ENCODE peak calls at places on chromosomes 12 and 14, in eight cellular contexts. One of them, this sample, is unnamed. For H3K27me3, the result is how much of the 10 kb centered on the place peaks cover.

GRCh38 chr14:76954371-76954770 is 74.1 kb downstream of the IRF2BPL start:
- DNase-seq in cardiac muscle cell: no peak
- DNase-seq in transverse colon: no peak
- DNase-seq in esophagus squamous epithelium: no peak
- DNase-seq in lower lobe of right lung: no peak
- DNase-seq in uterus: no peak
- DNase-seq in IMR-90: no peak
- DNase-seq in heart right ventricle: no peak
- DNase-seq in this sample: no peak

GRCh38 chr12:104526751-104527150 is 70.0 kb downstream of the CHST11 start:
- DNase-seq in cardiac muscle cell: no peak
- DNase-seq in transverse colon: no peak
- DNase-seq in esophagus squamous epithelium: no peak
- DNase-seq in lower lobe of right lung: no peak
- DNase-seq in uterus: no peak
- DNase-seq in IMR-90: no peak
- DNase-seq in heart right ventricle: no peak
- DNase-seq in this sample: no peak

GRCh38 chr12:109720152-109720855 is 6.7 kb downstream of the FAM222A start:
- DNase-seq in cardiac muscle cell: no peak
- DNase-seq in transverse colon: no peak
- DNase-seq in esophagus squamous epithelium: no peak
- DNase-seq in lower lobe of right lung: no peak
- DNase-seq in uterus: no peak
- DNase-seq in IMR-90: no peak
- DNase-seq in heart right ventricle: peak
- DNase-seq in this sample: no peak

GRCh38 chr14:85280074-85280473 is 249.9 kb upstream of the FLRT2 start:
- DNase-seq in cardiac muscle cell: no peak
- DNase-seq in transverse colon: no peak
- DNase-seq in esophagus squamous epithelium: no peak
- DNase-seq in lower lobe of right lung: no peak
- DNase-seq in uterus: no peak
- DNase-seq in IMR-90: peak
- DNase-seq in heart right ventricle: no peak
- DNase-seq in this sample: peak

GRCh38 chr12:94148841-94149780 is 734 bp downstream of the PLXNC1 start:
- DNase-seq in cardiac muscle cell: peak
- DNase-seq in transverse colon: peak
- DNase-seq in esophagus squamous epithelium: no peak
- DNase-seq in lower lobe of right lung: peak
- DNase-seq in uterus: peak
- DNase-seq in IMR-90: peak
- DNase-seq in heart right ventricle: peak
- DNase-seq in this sample: no peak

GRCh38 chr12:30823140-30823669 is 68.5 kb upstream of the CAPRIN2 start:
- DNase-seq in cardiac muscle cell: peak
- DNase-seq in transverse colon: peak
- DNase-seq in esophagus squamous epithelium: no peak
- DNase-seq in lower lobe of right lung: peak
- DNase-seq in uterus: peak
- DNase-seq in IMR-90: no peak
- DNase-seq in heart right ventricle: peak
- DNase-seq in this sample: no peak

GRCh38 chr12:62543741-62544140 is 77.1 kb downstream of the MON2 start:
- DNase-seq in cardiac muscle cell: no peak
- DNase-seq in transverse colon: no peak
- DNase-seq in esophagus squamous epithelium: no peak
- DNase-seq in lower lobe of right lung: no peak
- DNase-seq in uterus: no peak
- DNase-seq in IMR-90: no peak
- DNase-seq in heart right ventricle: no peak
- DNase-seq in this sample: no peak

GRCh38 chr12:45192041-45192695 is 23.7 kb upstream of the ANO6 start:
- DNase-seq in cardiac muscle cell: peak
- DNase-seq in transverse colon: no peak
- DNase-seq in esophagus squamous epithelium: no peak
- DNase-seq in lower lobe of right lung: no peak
- DNase-seq in uterus: no peak
- DNase-seq in IMR-90: peak
- DNase-seq in heart right ventricle: no peak
- DNase-seq in this sample: peak

GRCh38 chr12:131903270-131904255 is 9.1 kb downstream of the ULK1 start:
- DNase-seq in cardiac muscle cell: no peak
- DNase-seq in transverse colon: no peak
- DNase-seq in esophagus squamous epithelium: no peak
- DNase-seq in lower lobe of right lung: no peak
- DNase-seq in uterus: no peak
- DNase-seq in IMR-90: no peak
- DNase-seq in heart right ventricle: peak
- DNase-seq in this sample: no peak

GRCh38 chr12:58540480-58541299 is 379.6 kb downstream of the LRIG3 start:
- DNase-seq in cardiac muscle cell: peak
- DNase-seq in transverse colon: peak
- DNase-seq in esophagus squamous epithelium: no peak
- DNase-seq in lower lobe of right lung: peak
- DNase-seq in uterus: peak
- DNase-seq in IMR-90: peak
- DNase-seq in heart right ventricle: peak
- DNase-seq in this sample: peak

GRCh38 chr14:52031781-52032180 is 37.1 kb downstream of the NID2 start:
- DNase-seq in cardiac muscle cell: peak
- DNase-seq in transverse colon: no peak
- DNase-seq in esophagus squamous epithelium: no peak
- DNase-seq in lower lobe of right lung: no peak
- DNase-seq in uterus: peak
- DNase-seq in IMR-90: peak
- DNase-seq in heart right ventricle: peak
- DNase-seq in this sample: no peak

GRCh38 chr14:52906141-52906601 is 44.7 kb downstream of the FERMT2 start:
- DNase-seq in cardiac muscle cell: peak
- DNase-seq in transverse colon: no peak
- DNase-seq in esophagus squamous epithelium: no peak
- DNase-seq in lower lobe of right lung: no peak
- DNase-seq in uterus: no peak
- DNase-seq in IMR-90: peak
- DNase-seq in heart right ventricle: no peak
- DNase-seq in this sample: peak

GRCh38 chr14:89422952-89423345 is 5.9 kb upstream of the FOXN3 start:
- DNase-seq in cardiac muscle cell: no peak
- DNase-seq in transverse colon: no peak
- DNase-seq in esophagus squamous epithelium: no peak
- DNase-seq in lower lobe of right lung: no peak
- DNase-seq in uterus: no peak
- DNase-seq in IMR-90: no peak
- DNase-seq in heart right ventricle: no peak
- DNase-seq in this sample: no peak

GRCh38 chr12:21428241-21428640 is 9.2 kb upstream of the PYROXD1 start:
- DNase-seq in cardiac muscle cell: no peak
- DNase-seq in transverse colon: no peak
- DNase-seq in esophagus squamous epithelium: no peak
- DNase-seq in lower lobe of right lung: no peak
- DNase-seq in uterus: no peak
- DNase-seq in IMR-90: peak
- DNase-seq in heart right ventricle: no peak
- DNase-seq in this sample: no peak

GRCh38 chr12:14239935-14240872 is 125.3 kb upstream of the ATF7IP start:
- DNase-seq in cardiac muscle cell: no peak
- DNase-seq in transverse colon: peak
- DNase-seq in esophagus squamous epithelium: no peak
- DNase-seq in lower lobe of right lung: peak
- DNase-seq in uterus: no peak
- DNase-seq in IMR-90: no peak
- DNase-seq in heart right ventricle: no peak
- DNase-seq in this sample: peak

GRCh38 chr14:47332099-47332498 is 343.3 kb downstream of the MDGA2 start:
- DNase-seq in cardiac muscle cell: no peak
- DNase-seq in transverse colon: no peak
- DNase-seq in esophagus squamous epithelium: no peak
- DNase-seq in lower lobe of right lung: no peak
- DNase-seq in uterus: no peak
- DNase-seq in IMR-90: no peak
- DNase-seq in heart right ventricle: no peak
- DNase-seq in this sample: no peak

DNA sequence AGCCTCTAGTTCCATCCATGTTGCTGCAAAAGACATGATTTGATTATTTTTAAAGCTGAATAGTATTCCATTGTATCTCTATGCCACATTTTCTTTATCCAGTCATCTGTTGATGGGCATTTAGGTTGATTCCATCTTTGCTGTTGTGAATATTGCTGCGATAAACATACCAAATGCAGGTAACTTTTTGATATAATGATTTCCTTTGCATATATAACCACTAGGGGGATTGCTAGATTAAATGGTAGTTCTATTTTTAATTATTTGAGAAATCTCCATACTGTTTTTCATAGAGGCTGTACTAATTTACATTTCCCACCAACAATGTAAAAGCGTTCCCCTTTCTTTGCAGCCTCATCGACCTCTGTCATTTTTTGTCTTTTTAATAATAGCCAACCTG is 342.5 kb downstream of the MDGA2 start:
- DNase-seq in cardiac muscle cell: no peak
- DNase-seq in transverse colon: no peak
- DNase-seq in esophagus squamous epithelium: no peak
- DNase-seq in lower lobe of right lung: no peak
- DNase-seq in uterus: no peak
- DNase-seq in IMR-90: no peak
- DNase-seq in heart right ventricle: no peak
- DNase-seq in this sample: no peak
- TF ChIP-seq CTCF in cardiac muscle cell: no peak
- TF ChIP-seq CTCF in transverse colon: no peak
- TF ChIP-seq CTCF in esophagus squamous epithelium: no peak
- TF ChIP-seq CTCF in lower lobe of right lung: no peak
- TF ChIP-seq CTCF in uterus: no peak
- TF ChIP-seq CTCF in IMR-90: no peak
- TF ChIP-seq CTCF in heart right ventricle: no peak
- TF ChIP-seq CTCF in this sample: no peak

GRCh38 chr12:57042695-57043094 is 7.2 kb downstream of the MYO1A start:
- DNase-seq in cardiac muscle cell: no peak
- DNase-seq in transverse colon: no peak
- DNase-seq in esophagus squamous epithelium: no peak
- DNase-seq in lower lobe of right lung: no peak
- DNase-seq in uterus: no peak
- DNase-seq in IMR-90: no peak
- DNase-seq in heart right ventricle: no peak
- DNase-seq in this sample: no peak
- H3K27me3 ChIP-seq in cardiac muscle cell: under half
- H3K27me3 ChIP-seq in transverse colon: under half
- H3K27me3 ChIP-seq in esophagus squamous epithelium: under half
- H3K27me3 ChIP-seq in lower lobe of right lung: under half
- H3K27me3 ChIP-seq in uterus: under half
- H3K27me3 ChIP-seq in IMR-90: half or more
- H3K27me3 ChIP-seq in heart right ventricle: under half
- H3K27me3 ChIP-seq in this sample: under half

DNA sequence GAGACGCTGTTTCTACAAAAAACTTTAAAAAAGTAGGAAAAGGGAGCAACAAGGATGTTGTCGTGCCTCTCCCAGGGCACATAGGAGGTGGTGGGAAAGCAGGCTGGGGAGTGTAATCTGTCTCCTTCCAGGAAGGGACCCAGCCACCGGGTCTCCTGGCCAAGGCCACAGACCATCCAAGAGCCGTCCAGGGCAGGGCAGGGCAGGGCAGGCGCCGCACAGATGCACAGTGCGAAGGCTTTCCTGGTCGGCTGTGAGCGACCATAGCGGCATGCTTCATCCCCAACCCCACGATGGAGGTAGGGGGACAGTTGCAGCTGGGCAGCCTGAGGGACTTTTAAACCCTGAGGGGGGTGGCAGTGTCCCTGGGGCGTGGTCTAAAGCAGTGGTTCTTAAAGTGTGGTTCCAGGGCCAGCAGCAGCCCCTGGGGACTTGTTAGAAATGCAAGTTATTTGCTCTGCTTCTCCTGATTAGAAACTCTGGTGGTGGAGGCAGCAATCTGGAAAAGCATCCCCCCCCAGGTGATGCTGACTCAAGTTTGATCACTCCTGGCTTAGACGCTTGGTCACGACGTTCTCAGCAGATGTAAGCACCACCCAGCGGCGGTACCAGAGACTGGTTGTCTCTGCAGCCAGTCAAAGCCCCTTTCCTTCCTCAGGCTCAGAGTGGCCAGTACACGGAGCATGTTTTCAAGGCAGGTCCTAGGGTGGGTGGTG is 197.4 kb upstream of the PRMT8 start:
- DNase-seq in cardiac muscle cell: peak
- DNase-seq in transverse colon: no peak
- DNase-seq in esophagus squamous epithelium: no peak
- DNase-seq in lower lobe of right lung: no peak
- DNase-seq in uterus: no peak
- DNase-seq in IMR-90: peak
- DNase-seq in heart right ventricle: no peak
- DNase-seq in this sample: peak
- TF ChIP-seq CTCF in cardiac muscle cell: peak
- TF ChIP-seq CTCF in transverse colon: no peak
- TF ChIP-seq CTCF in esophagus squamous epithelium: no peak
- TF ChIP-seq CTCF in lower lobe of right lung: no peak
- TF ChIP-seq CTCF in uterus: no peak
- TF ChIP-seq CTCF in IMR-90: no peak
- TF ChIP-seq CTCF in heart right ventricle: no peak
- TF ChIP-seq CTCF in this sample: peak

GRCh38 chr14:55754471-55754870 is 174.5 kb downstream of the KTN1 start:
- DNase-seq in cardiac muscle cell: no peak
- DNase-seq in transverse colon: no peak
- DNase-seq in esophagus squamous epithelium: no peak
- DNase-seq in lower lobe of right lung: no peak
- DNase-seq in uterus: no peak
- DNase-seq in IMR-90: no peak
- DNase-seq in heart right ventricle: no peak
- DNase-seq in this sample: peak

GRCh38 chr14:55754871-55755270 is 174.9 kb downstream of the KTN1 start:
- DNase-seq in cardiac muscle cell: no peak
- DNase-seq in transverse colon: no peak
- DNase-seq in esophagus squamous epithelium: no peak
- DNase-seq in lower lobe of right lung: no peak
- DNase-seq in uterus: no peak
- DNase-seq in IMR-90: no peak
- DNase-seq in heart right ventricle: no peak
- DNase-seq in this sample: no peak

GRCh38 chr14:55752580-55753365 is 172.8 kb downstream of the KTN1 start:
- DNase-seq in cardiac muscle cell: peak
- DNase-seq in transverse colon: peak
- DNase-seq in esophagus squamous epithelium: no peak
- DNase-seq in lower lobe of right lung: peak
- DNase-seq in uterus: no peak
- DNase-seq in IMR-90: peak
- DNase-seq in heart right ventricle: no peak
- DNase-seq in this sample: peak

GRCh38 chr14:55756563-55756962 is 176.6 kb downstream of the KTN1 start:
- DNase-seq in cardiac muscle cell: no peak
- DNase-seq in transverse colon: no peak
- DNase-seq in esophagus squamous epithelium: no peak
- DNase-seq in lower lobe of right lung: no peak
- DNase-seq in uterus: no peak
- DNase-seq in IMR-90: no peak
- DNase-seq in heart right ventricle: no peak
- DNase-seq in this sample: no peak

DNA sequence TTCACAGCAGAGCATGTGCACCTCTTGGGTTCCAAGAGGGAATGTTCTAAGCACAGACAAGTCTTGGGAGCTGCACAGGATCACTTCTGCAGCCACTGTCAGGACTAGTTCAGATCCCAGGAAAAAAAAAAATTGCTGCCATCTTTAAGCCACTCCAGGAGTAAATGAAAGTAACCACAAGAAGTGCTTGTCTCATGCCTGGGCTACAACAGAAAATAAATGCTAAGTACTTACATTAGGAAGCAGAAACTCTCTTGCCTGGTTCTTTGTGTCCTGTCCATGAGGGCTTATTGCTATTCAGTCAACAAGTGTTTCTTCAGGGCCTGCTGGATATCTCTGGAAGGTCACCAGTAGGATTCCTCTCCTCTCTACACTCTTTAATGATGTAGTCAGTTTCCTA is 176.1 kb downstream of the KTN1 start:
- DNase-seq in cardiac muscle cell: no peak
- DNase-seq in transverse colon: no peak
- DNase-seq in esophagus squamous epithelium: no peak
- DNase-seq in lower lobe of right lung: no peak
- DNase-seq in uterus: no peak
- DNase-seq in IMR-90: no peak
- DNase-seq in heart right ventricle: no peak
- DNase-seq in this sample: no peak
- H3K27me3 ChIP-seq in cardiac muscle cell: under half
- H3K27me3 ChIP-seq in transverse colon: under half
- H3K27me3 ChIP-seq in esophagus squamous epithelium: under half
- H3K27me3 ChIP-seq in lower lobe of right lung: under half
- H3K27me3 ChIP-seq in uterus: under half
- H3K27me3 ChIP-seq in IMR-90: under half
- H3K27me3 ChIP-seq in heart right ventricle: under half
- H3K27me3 ChIP-seq in this sample: under half

This sample was measured in bronchial epithelial cell.